ENCODE peak calls at places on chromosomes 5 and 9, in four cellular contexts. V, Z, O and R are unnamed samples.

GRCh38 chr9:15349892-15350761 is 43.1 kb upstream of the TTC39B start:
- DNase-seq in O (peak; percentile 18), Z (no peak), V (peak; percentile 44), R (no peak)

GRCh38 chr5:32462618-32463017 is 18.1 kb upstream of the ZFR start:
- DNase-seq in V (peak; percentile 70), O (peak; percentile 81), Z (no peak), R (no peak)

GRCh38 chr5:6518298-6519057 is 69.8 kb downstream of the UBE2QL1 start:
- DNase-seq in O (no peak), Z (no peak), V (no peak), R (no peak)

GRCh38 chr5:75023368-75024159 is 28.8 kb downstream of the GCNT4 start:
- DNase-seq in Z (no peak), O (no peak), V (peak; percentile 25), R (no peak)

GRCh38 chr9:86774101-86774500 is 173.2 kb downstream of the GAS1 start:
- DNase-seq in Z (no peak), V (no peak), O (no peak), R (no peak)

GRCh38 chr9:121294866-121295661 is 27.1 kb downstream of the GSN start:
- DNase-seq in O (no peak), Z (no peak), V (no peak), R (no peak)

GRCh38 chr9:70069734-70070133 is 26.1 kb downstream of the MAMDC2 start:
- DNase-seq in O (no peak), V (no peak), Z (no peak), R (no peak)

GRCh38 chr9:106883626-106884190 is 20.7 kb downstream of the ZNF462 start:
- DNase-seq in Z (no peak), O (no peak), V (peak; percentile 29), R (no peak)

GRCh38 chr5:154603485-154603884 is 125.5 kb upstream of the HAND1 start:
- DNase-seq in V (no peak), O (no peak), Z (no peak), R (no peak)

GRCh38 chr9:135240222-135240621 is 152.8 kb downstream of the OLFM1 start:
- DNase-seq in V (no peak), O (no peak), Z (no peak), R (no peak)

GRCh38 chr9:32571969-32572899 is 725 bp downstream of the NDUFB6 start:
- DNase-seq in V (peak; percentile 81), O (peak; percentile 75), Z (peak; percentile 79), R (peak; percentile 31)

GRCh38 chr5:123089572-123089970 is 530 bp downstream of the PRDM6 start:
- DNase-seq in V (peak; percentile 44), Z (no peak), O (no peak), R (peak; percentile 16)

GRCh38 chr9:89361031-89361430 is 42.7 kb downstream of the SECISBP2 start:
- DNase-seq in O (no peak), V (no peak), Z (no peak), R (no peak)

GRCh38 chr5:135193213-135194125 is 159.4 kb upstream of the PITX1 start:
- DNase-seq in O (peak; percentile 60), V (peak; percentile 56), Z (no peak), R (no peak)

GRCh38 chr9:18268381-18268780 is 205.6 kb upstream of the ADAMTSL1 start:
- DNase-seq in Z (no peak), V (peak; percentile 68), O (peak; percentile 11), R (no peak)

GRCh38 chr9:133202688-133203453 is 6.2 kb downstream of the OBP2B start:
- DNase-seq in V (no peak), O (no peak), Z (no peak), R (no peak)

GRCh38 chr5:73664796-73665195 is 38.8 kb downstream of the ARHGEF28 start:
- DNase-seq in O (no peak), V (no peak), Z (no peak), R (no peak)

GRCh38 chr9:13941686-13942085 is 372.3 kb downstream of the NFIB start:
- DNase-seq in Z (no peak), V (peak; percentile 53), O (peak; percentile 60), R (no peak)

GRCh38 chr5:11557063-11557462 is 347.2 kb downstream of the CTNND2 start:
- DNase-seq in V (no peak), Z (no peak), O (no peak), R (no peak)

GRCh38 chr5:133228316-133228715 is 176.5 kb downstream of the HSPA4 start:
- DNase-seq in Z (no peak), O (no peak), V (no peak), R (no peak)

GRCh38 chr5:72464071-72464470 is 43.1 kb downstream of the ZNF366 start:
- DNase-seq in Z (no peak), O (no peak), V (no peak), R (no peak)

GRCh38 chr9:4887556-4887955 is 94.8 kb downstream of the RCL1 start:
- DNase-seq in Z (no peak), V (peak; percentile 72), O (peak; percentile 21), R (no peak)

GRCh38 chr9:134350416-134350994 is 24.2 kb downstream of the RXRA start:
- DNase-seq in V (no peak), Z (no peak), O (no peak), R (no peak)

GRCh38 chr5:146510528-146510927 is 5.5 kb downstream of the GPR151 start:
- DNase-seq in V (peak; percentile 62), Z (no peak), O (peak; percentile 6), R (no peak)

GRCh38 chr5:36482812-36483211 is 123.6 kb upstream of the SLC1A3 start:
- DNase-seq in O (no peak), V (no peak), Z (no peak), R (no peak)

GRCh38 chr9:7285199-7285598 is 514.4 kb downstream of the DMAC1 start:
- DNase-seq in V (no peak), O (no peak), Z (no peak), R (no peak)

GRCh38 chr5:146706321-146706972 is 172.1 kb downstream of the PPP2R2B start:
- DNase-seq in O (no peak), Z (no peak), V (no peak), R (no peak)

GRCh38 chr5:117318528-117318927 is 743.9 kb upstream of the SEMA6A start:
- DNase-seq in V (no peak), O (no peak), Z (no peak), R (no peak)

GRCh38 chr5:6772886-6773285 is 59.7 kb downstream of the TENT4A start:
- DNase-seq in Z (no peak), V (peak; percentile 17), O (no peak), R (no peak)

GRCh38 chr9:76893395-76893932 is 12.4 kb downstream of the PRUNE2 start:
- DNase-seq in O (no peak), V (peak; percentile 16), Z (no peak), R (no peak)

GRCh38 chr9:84137968-84138367 is 157.4 kb downstream of the RMI1 start:
- DNase-seq in O (no peak), Z (no peak), V (peak; percentile 60), R (no peak)

GRCh38 chr5:33313150-33313549 is 127.6 kb upstream of the TARS1 start:
- DNase-seq in O (peak; percentile 90), Z (no peak), V (peak; percentile 99), R (no peak)

GRCh38 chr5:176614805-176615478 is 5.0 kb upstream of the GPRIN1 start:
- DNase-seq in O (peak; percentile 53), V (peak; percentile 77), Z (no peak), R (no peak)

GRCh38 chr5:112977440-112977861 is 853 bp downstream of the DCP2 start:
- DNase-seq in O (no peak), V (no peak), Z (no peak), R (no peak)
- TF ChIP-seq CTCF in O (no peak), V (no peak), Z (no peak), R (no peak)

DNA sequence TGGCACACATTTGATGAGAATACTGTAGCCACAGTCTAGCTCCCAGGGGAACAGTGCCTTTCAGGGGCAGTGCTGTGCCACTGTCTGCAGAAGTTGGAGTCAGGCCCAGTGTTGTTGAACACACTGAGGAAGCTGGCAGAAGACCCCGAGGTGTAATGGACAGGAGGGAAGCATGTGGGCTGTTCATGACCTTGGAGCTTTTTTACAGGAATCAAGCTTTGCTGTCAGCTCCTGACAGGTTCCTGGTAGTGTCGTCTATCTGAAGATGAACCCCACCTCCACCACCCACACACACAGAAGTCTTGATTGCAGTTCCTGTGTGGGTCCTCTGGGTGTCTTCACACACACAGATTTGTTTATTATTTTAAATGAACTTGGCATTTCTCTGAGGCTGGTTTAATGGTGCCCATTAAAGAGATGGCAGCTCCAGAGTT is 40.3 kb upstream of the TNFAIP8 start:
- DNase-seq in Z (peak; percentile 58), V (peak; percentile 47), O (no peak), R (no peak)
- TF ChIP-seq CTCF in Z (peak; percentile 65), V (peak; percentile 35), O (peak; percentile 51), R (no peak)

GRCh38 chr5:144144956-144145751 is 25.3 kb downstream of the YIPF5 start:
- DNase-seq in V (no peak), O (no peak), Z (no peak), R (no peak)

GRCh38 chr5:144143625-144144024 is 26.8 kb downstream of the YIPF5 start:
- DNase-seq in O (no peak), V (no peak), Z (no peak), R (no peak)

GRCh38 chr5:144142030-144142825 is 28.2 kb downstream of the YIPF5 start:
- DNase-seq in O (peak; percentile 59), Z (no peak), V (peak; percentile 73), R (no peak)

GRCh38 chr5:144141581-144141980 is 28.9 kb downstream of the YIPF5 start:
- DNase-seq in V (no peak), Z (no peak), O (no peak), R (no peak)

GRCh38 chr5:144142826-144143167 is 27.7 kb downstream of the YIPF5 start:
- DNase-seq in Z (no peak), V (no peak), O (no peak), R (no peak)
- TF ChIP-seq CTCF in Z (no peak), V (no peak), O (no peak), R (no peak)

DNA sequence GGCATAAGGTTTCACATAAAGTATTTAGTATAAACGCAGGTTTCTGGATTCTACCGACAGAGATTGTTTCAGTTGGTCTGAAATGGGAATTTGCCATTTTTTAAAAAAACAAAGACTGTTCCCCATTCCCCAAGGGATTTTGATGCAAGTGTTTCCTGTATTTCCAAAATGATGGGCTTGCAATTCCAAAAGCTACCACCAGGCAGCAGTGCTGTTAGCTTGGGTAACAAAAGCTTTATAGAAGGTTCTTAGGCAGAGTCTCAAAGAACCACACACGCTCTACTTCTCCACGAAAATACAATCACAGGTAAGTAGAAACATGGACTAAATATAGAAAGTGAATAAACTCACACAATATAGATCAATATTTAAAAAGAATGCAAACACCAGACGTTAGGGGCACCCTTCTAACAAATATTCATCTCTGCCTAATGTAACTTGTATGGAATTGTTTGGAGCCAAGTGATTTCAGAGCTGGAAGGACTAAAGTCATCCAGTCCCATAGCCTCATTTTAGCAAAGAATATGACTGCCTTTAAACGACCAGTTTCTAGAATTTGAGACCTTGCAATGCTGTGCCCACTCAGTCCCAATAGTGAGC is 154.3 kb downstream of the SPOCK1 start:
- DNase-seq in O (peak; percentile 67), Z (no peak), V (peak; percentile 86), R (peak; percentile 57)
- TF ChIP-seq CTCF in O (peak; percentile 100), Z (peak; percentile 21), V (peak; percentile 100), R (peak; percentile 81)

GRCh38 chr9:128149001-128149701 is at the start of gene LCN2:
- DNase-seq in O (no peak), Z (no peak), V (no peak), R (no peak)

GRCh38 chr9:128149951-128150593 is 819 bp downstream of the LCN2 start:
- DNase-seq in Z (no peak), V (no peak), O (no peak), R (no peak)

GRCh38 chr9:128152133-128152780 is 3.0 kb downstream of the LCN2 start:
- DNase-seq in V (no peak), O (no peak), Z (no peak), R (no peak)

GRCh38 chr9:128151343-128152132 is 2.3 kb downstream of the LCN2 start:
- DNase-seq in Z (no peak), V (no peak), O (no peak), R (no peak)

GRCh38 chr9:128150594-128151342 is 1.5 kb downstream of the LCN2 start:
- DNase-seq in O (no peak), Z (no peak), V (no peak), R (no peak)
- TF ChIP-seq CTCF in O (peak; percentile 46), Z (no peak), V (peak; percentile 16), R (peak; percentile 37)